ENCODE peak calls at places on chromosomes 6 and 20, in six cellular contexts. One of them, this sample, is unnamed. For H3K36me3, the result is how much of the 10 kb centered on the place peaks cover.

GRCh38 chr6:155528982-155529453 is 73.4 kb upstream of the NOX3 start:
- DNase-seq in stomach: no peak
- DNase-seq in fibroblast of lung: peak
- DNase-seq in neural progenitor cell: no peak
- DNase-seq in thoracic aorta: peak
- DNase-seq in neuronal stem cell: no peak
- DNase-seq in this sample: no peak

GRCh38 chr6:106163446-106163965 is 77.4 kb downstream of the PRDM1 start:
- DNase-seq in stomach: no peak
- DNase-seq in fibroblast of lung: peak
- DNase-seq in neural progenitor cell: peak
- DNase-seq in thoracic aorta: no peak
- DNase-seq in neuronal stem cell: no peak
- DNase-seq in this sample: peak

GRCh38 chr20:16219182-16219581 is 354.1 kb downstream of the KIF16B start:
- DNase-seq in stomach: no peak
- DNase-seq in fibroblast of lung: no peak
- DNase-seq in neural progenitor cell: no peak
- DNase-seq in thoracic aorta: no peak
- DNase-seq in neuronal stem cell: no peak
- DNase-seq in this sample: no peak

GRCh38 chr6:15698474-15698873 is 35.6 kb upstream of the DTNBP1 start:
- DNase-seq in stomach: no peak
- DNase-seq in fibroblast of lung: no peak
- DNase-seq in neural progenitor cell: no peak
- DNase-seq in thoracic aorta: no peak
- DNase-seq in neuronal stem cell: no peak
- DNase-seq in this sample: no peak

GRCh38 chr20:50189681-50190250 is 864 bp upstream of the CEBPB start:
- DNase-seq in stomach: peak
- DNase-seq in fibroblast of lung: no peak
- DNase-seq in neural progenitor cell: peak
- DNase-seq in thoracic aorta: no peak
- DNase-seq in neuronal stem cell: no peak
- DNase-seq in this sample: peak

GRCh38 chr20:45138451-45139300 is 14.4 kb upstream of the WFDC12 start:
- DNase-seq in stomach: peak
- DNase-seq in fibroblast of lung: no peak
- DNase-seq in neural progenitor cell: peak
- DNase-seq in thoracic aorta: no peak
- DNase-seq in neuronal stem cell: peak
- DNase-seq in this sample: peak

GRCh38 chr6:155066371-155066770 is 71.3 kb downstream of the TIAM2 start:
- DNase-seq in stomach: no peak
- DNase-seq in fibroblast of lung: peak
- DNase-seq in neural progenitor cell: no peak
- DNase-seq in thoracic aorta: no peak
- DNase-seq in neuronal stem cell: no peak
- DNase-seq in this sample: no peak

GRCh38 chr6:128574413-128574812 is 54.0 kb upstream of the PTPRK start:
- DNase-seq in stomach: no peak
- DNase-seq in fibroblast of lung: no peak
- DNase-seq in neural progenitor cell: no peak
- DNase-seq in thoracic aorta: no peak
- DNase-seq in neuronal stem cell: no peak
- DNase-seq in this sample: no peak

GRCh38 chr20:48155231-48155630 is 369.9 kb upstream of the SULF2 start:
- DNase-seq in stomach: no peak
- DNase-seq in fibroblast of lung: no peak
- DNase-seq in neural progenitor cell: no peak
- DNase-seq in thoracic aorta: no peak
- DNase-seq in neuronal stem cell: no peak
- DNase-seq in this sample: no peak

GRCh38 chr20:25059866-25060465 is 2.0 kb upstream of the ACSS1 start:
- DNase-seq in stomach: peak
- DNase-seq in fibroblast of lung: no peak
- DNase-seq in neural progenitor cell: no peak
- DNase-seq in thoracic aorta: no peak
- DNase-seq in neuronal stem cell: no peak
- DNase-seq in this sample: no peak

GRCh38 chr20:7667194-7667593 is 273.1 kb downstream of the HAO1 start:
- DNase-seq in stomach: no peak
- DNase-seq in fibroblast of lung: no peak
- DNase-seq in neural progenitor cell: no peak
- DNase-seq in thoracic aorta: no peak
- DNase-seq in neuronal stem cell: no peak
- DNase-seq in this sample: no peak

GRCh38 chr20:49098136-49098535 is 52.0 kb downstream of the CSE1L start:
- DNase-seq in stomach: no peak
- DNase-seq in fibroblast of lung: no peak
- DNase-seq in neural progenitor cell: no peak
- DNase-seq in thoracic aorta: no peak
- DNase-seq in neuronal stem cell: no peak
- DNase-seq in this sample: no peak

GRCh38 chr6:53611342-53611741 is 54.2 kb downstream of the KLHL31 start:
- DNase-seq in stomach: no peak
- DNase-seq in fibroblast of lung: peak
- DNase-seq in neural progenitor cell: no peak
- DNase-seq in thoracic aorta: no peak
- DNase-seq in neuronal stem cell: no peak
- DNase-seq in this sample: no peak

GRCh38 chr6:157775376-157775775 is 47.7 kb upstream of the SNX9 start:
- DNase-seq in stomach: no peak
- DNase-seq in fibroblast of lung: no peak
- DNase-seq in neural progenitor cell: no peak
- DNase-seq in thoracic aorta: no peak
- DNase-seq in neuronal stem cell: no peak
- DNase-seq in this sample: no peak

GRCh38 chr6:117110737-117111136 is 154.6 kb upstream of the VGLL2 start:
- DNase-seq in stomach: no peak
- DNase-seq in fibroblast of lung: no peak
- DNase-seq in neural progenitor cell: no peak
- DNase-seq in thoracic aorta: no peak
- DNase-seq in neuronal stem cell: no peak
- DNase-seq in this sample: no peak

GRCh38 chr6:137191670-137192069 is 18.2 kb upstream of the IL22RA2 start:
- DNase-seq in stomach: no peak
- DNase-seq in fibroblast of lung: peak
- DNase-seq in neural progenitor cell: no peak
- DNase-seq in thoracic aorta: no peak
- DNase-seq in neuronal stem cell: no peak
- DNase-seq in this sample: no peak

GRCh38 chr20:45308078-45308778 is at the start of gene MATN4:
- DNase-seq in stomach: peak
- DNase-seq in fibroblast of lung: no peak
- DNase-seq in neural progenitor cell: no peak
- DNase-seq in thoracic aorta: no peak
- DNase-seq in neuronal stem cell: no peak
- DNase-seq in this sample: no peak

GRCh38 chr6:15417811-15418210 is 171.9 kb downstream of the JARID2 start:
- DNase-seq in stomach: no peak
- DNase-seq in fibroblast of lung: peak
- DNase-seq in neural progenitor cell: no peak
- DNase-seq in thoracic aorta: no peak
- DNase-seq in neuronal stem cell: no peak
- DNase-seq in this sample: no peak

GRCh38 chr6:139776051-139776450 is 401.6 kb upstream of the CITED2 start:
- DNase-seq in stomach: no peak
- DNase-seq in fibroblast of lung: no peak
- DNase-seq in neural progenitor cell: peak
- DNase-seq in thoracic aorta: no peak
- DNase-seq in neuronal stem cell: peak
- DNase-seq in this sample: peak

GRCh38 chr6:157823523-157824370 is 701 bp downstream of the SNX9 start:
- DNase-seq in stomach: peak
- DNase-seq in fibroblast of lung: peak
- DNase-seq in neural progenitor cell: peak
- DNase-seq in thoracic aorta: no peak
- DNase-seq in neuronal stem cell: no peak
- DNase-seq in this sample: peak

DNA sequence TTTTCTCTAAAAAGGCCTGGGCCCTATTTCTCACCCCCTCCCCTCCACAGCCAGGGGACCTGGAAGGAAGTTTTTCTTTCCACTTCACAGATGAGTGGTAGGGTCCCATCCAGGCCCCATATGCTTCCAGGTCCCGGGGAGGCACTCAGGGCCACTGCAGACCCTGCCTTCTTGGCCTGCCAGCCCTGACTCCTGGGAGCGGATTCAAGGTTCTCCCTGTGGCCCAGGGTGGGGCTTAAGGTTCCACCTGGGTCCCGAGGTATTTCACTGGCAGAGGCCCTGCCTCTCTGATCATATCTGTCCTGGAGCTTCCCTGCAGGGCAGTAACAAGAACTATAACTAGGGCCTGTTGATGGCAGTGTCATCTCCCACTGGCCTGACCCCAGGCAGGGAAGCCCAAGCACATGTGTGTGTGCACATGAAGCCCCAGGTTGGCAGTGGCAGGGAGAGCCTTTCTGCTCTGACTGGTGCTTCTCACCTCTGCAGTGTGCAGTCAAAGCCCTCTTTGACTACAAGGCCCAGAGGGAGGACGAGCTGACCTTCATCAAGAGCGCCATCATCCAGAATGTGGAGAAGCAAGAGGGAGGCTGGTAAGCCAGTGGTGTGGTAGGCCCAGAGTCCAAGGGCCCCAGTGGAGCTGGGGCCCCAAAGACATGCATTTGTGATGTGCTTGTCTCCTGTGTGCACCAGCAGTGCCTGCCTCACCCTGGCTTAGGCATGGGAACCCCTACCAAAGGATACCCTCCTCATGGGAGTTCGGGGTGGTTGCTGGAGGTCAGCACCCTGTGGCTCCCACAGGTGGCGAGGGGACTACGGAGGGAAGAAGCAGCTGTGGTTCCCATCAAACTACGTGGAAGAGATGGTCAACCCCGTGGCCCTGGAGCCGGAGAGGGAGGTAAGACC is 31.2 kb downstream of the PLCG1 start:
- DNase-seq in stomach: no peak
- DNase-seq in fibroblast of lung: no peak
- DNase-seq in neural progenitor cell: no peak
- DNase-seq in thoracic aorta: no peak
- DNase-seq in neuronal stem cell: no peak
- DNase-seq in this sample: no peak
- H3K36me3 ChIP-seq in stomach: half or more
- H3K36me3 ChIP-seq in fibroblast of lung: under half
- H3K36me3 ChIP-seq in neural progenitor cell: under half
- H3K36me3 ChIP-seq in thoracic aorta: half or more
- H3K36me3 ChIP-seq in neuronal stem cell: half or more
- H3K36me3 ChIP-seq in this sample: under half

DNA sequence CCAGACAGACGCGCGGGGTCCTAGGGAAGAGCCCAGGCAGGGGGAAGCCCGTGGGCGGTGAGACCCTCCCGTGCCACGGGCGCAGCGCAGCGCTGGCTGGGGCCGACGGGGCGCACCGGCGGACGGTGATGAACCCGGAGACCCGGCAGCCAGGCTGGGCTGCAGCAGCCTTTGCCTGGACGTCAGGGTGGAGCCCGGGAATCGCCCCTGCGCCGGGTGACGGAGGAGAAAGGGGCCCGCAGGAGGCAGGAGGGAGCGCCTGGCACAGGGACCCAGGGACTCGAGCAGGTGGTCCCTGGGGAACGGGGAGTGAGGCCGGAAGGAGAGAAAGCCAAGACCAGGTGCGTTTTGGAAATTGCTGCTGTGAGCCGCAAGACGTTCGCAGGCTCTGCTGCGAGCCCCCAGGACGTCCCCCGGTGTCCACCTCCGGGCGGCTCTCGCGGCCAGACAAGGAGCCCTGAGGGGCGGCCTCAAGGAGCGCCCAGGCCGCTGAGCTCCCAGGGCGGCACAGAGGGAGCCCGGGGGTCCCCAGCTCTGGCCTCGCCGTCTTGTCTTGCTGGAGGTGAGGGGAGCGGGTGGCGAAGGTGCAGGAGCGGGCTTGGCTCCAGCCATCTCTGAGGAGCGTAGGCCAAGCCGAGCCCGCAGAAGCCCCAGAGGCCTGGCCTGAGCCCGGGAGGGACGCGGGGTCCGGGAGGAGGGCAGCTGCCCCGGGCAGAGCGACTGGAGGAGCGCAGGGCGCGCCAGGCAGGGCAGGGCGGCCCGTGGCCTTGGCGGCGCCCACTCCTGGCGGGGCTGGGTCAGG is 191.2 kb upstream of the PDE10A start:
- DNase-seq in stomach: no peak
- DNase-seq in fibroblast of lung: no peak
- DNase-seq in neural progenitor cell: peak
- DNase-seq in thoracic aorta: no peak
- DNase-seq in neuronal stem cell: no peak
- DNase-seq in this sample: no peak
- H3K36me3 ChIP-seq in stomach: under half
- H3K36me3 ChIP-seq in fibroblast of lung: under half
- H3K36me3 ChIP-seq in neural progenitor cell: under half
- H3K36me3 ChIP-seq in thoracic aorta: under half
- H3K36me3 ChIP-seq in neuronal stem cell: under half
- H3K36me3 ChIP-seq in this sample: under half

DNA sequence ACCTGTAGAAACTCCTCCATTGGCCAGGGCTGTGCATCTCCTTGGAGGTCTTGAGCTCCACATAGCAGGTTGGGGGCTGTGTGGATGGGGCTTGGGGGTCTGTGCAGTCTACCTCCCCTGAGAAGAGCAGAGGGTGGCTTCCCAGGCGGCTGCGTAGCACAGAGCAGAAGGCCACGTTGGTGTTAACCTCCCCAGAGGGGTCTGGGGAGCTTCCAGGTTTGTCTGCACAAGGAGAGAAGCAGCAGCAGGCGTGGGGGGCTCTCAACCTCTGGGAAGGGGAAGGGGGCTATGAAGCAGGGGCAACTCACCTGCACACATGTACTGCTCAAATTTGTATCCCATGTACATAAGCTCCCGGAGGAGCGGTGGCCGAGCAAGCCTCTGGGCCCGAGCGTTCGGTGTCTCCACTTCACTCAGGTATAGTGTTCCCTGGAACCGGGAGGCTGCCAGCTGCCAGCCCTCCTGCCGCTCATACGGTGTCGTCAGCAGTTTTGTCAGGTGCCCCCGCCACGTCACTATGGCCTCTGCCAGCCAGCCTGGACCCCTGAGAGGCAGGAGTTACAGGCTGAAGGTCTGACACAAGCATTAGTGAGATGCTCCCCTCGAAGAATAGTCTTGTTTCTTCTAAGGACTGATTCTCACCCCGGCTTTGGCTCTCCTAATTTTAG is 1.2 kb downstream of the DXO start:
- DNase-seq in stomach: peak
- DNase-seq in fibroblast of lung: no peak
- DNase-seq in neural progenitor cell: no peak
- DNase-seq in thoracic aorta: no peak
- DNase-seq in neuronal stem cell: no peak
- DNase-seq in this sample: no peak
- H3K36me3 ChIP-seq in stomach: under half
- H3K36me3 ChIP-seq in fibroblast of lung: under half
- H3K36me3 ChIP-seq in neural progenitor cell: under half
- H3K36me3 ChIP-seq in thoracic aorta: under half
- H3K36me3 ChIP-seq in neuronal stem cell: under half
- H3K36me3 ChIP-seq in this sample: under half

GRCh38 chr20:21340991-21341722 is 38.0 kb downstream of the XRN2 start:
- DNase-seq in stomach: no peak
- DNase-seq in fibroblast of lung: no peak
- DNase-seq in neural progenitor cell: no peak
- DNase-seq in thoracic aorta: no peak
- DNase-seq in neuronal stem cell: no peak
- DNase-seq in this sample: no peak

GRCh38 chr20:21339499-21339898 is 36.4 kb downstream of the XRN2 start:
- DNase-seq in stomach: no peak
- DNase-seq in fibroblast of lung: no peak
- DNase-seq in neural progenitor cell: no peak
- DNase-seq in thoracic aorta: no peak
- DNase-seq in neuronal stem cell: no peak
- DNase-seq in this sample: no peak

GRCh38 chr20:21338291-21338690 is 35.2 kb downstream of the XRN2 start:
- DNase-seq in stomach: no peak
- DNase-seq in fibroblast of lung: no peak
- DNase-seq in neural progenitor cell: no peak
- DNase-seq in thoracic aorta: no peak
- DNase-seq in neuronal stem cell: no peak
- DNase-seq in this sample: no peak

GRCh38 chr20:21336455-21337151 is 33.5 kb downstream of the XRN2 start:
- DNase-seq in stomach: no peak
- DNase-seq in fibroblast of lung: no peak
- DNase-seq in neural progenitor cell: no peak
- DNase-seq in thoracic aorta: no peak
- DNase-seq in neuronal stem cell: no peak
- DNase-seq in this sample: no peak
- H3K36me3 ChIP-seq in stomach: under half
- H3K36me3 ChIP-seq in fibroblast of lung: under half
- H3K36me3 ChIP-seq in neural progenitor cell: under half
- H3K36me3 ChIP-seq in thoracic aorta: under half
- H3K36me3 ChIP-seq in neuronal stem cell: under half
- H3K36me3 ChIP-seq in this sample: under half